ENCODE peak calls at places on chromosomes 4 and X, in nine cellular contexts. M is lower leg skin, N is psoas muscle, K is left ventricle myocardium inferior, S is upper lobe of left lung, C is tibial nerve, F is gastrocnemius medialis, Q is Calu3, A is astrocyte of the spinal cord. Y is an unnamed sample.

GRCh38 chr4:110632506-110633357 is 9.9 kb upstream of the PITX2 start:
- DNase-seq in M (no peak), N (no peak), K (no peak), S (peak; percentile 72), C (no peak), F (no peak), Q (no peak), A (no peak), Y (no peak)

GRCh38 chr4:183797445-183798248 is 107.5 kb upstream of the STOX2 start:
- DNase-seq in M (no peak), N (peak; percentile 60), K (peak; percentile 36), S (peak; percentile 92), C (no peak), F (no peak), Q (peak; percentile 60), A (peak; percentile 5), Y (no peak)

GRCh38 chrX:136259543-136259942 is 8.3 kb upstream of the MAP7D3 start:
- DNase-seq in M (no peak), N (no peak), K (no peak), S (no peak), C (no peak), F (no peak), Q (no peak), A (peak; percentile 57), Y (no peak)

GRCh38 chrX:10047631-10048030 is 80.5 kb downstream of the CLDN34 start:
- DNase-seq in M (no peak), N (no peak), K (no peak), S (no peak), C (no peak), F (no peak), Q (no peak), A (no peak), Y (no peak)

GRCh38 chrX:21926527-21927278 is 13.8 kb upstream of the SMS start:
- DNase-seq in M (no peak), N (no peak), K (no peak), S (no peak), C (no peak), F (no peak), Q (peak; percentile 22), A (peak; percentile 93), Y (no peak)

GRCh38 chr4:128711361-128711760 is 98.1 kb upstream of the JADE1 start:
- DNase-seq in M (no peak), N (no peak), K (no peak), S (no peak), C (no peak), F (no peak), Q (no peak), A (no peak), Y (no peak)

GRCh38 chr4:36771411-36772153 is 473.0 kb upstream of the NWD2 start:
- DNase-seq in M (no peak), N (no peak), K (no peak), S (no peak), C (no peak), F (no peak), Q (peak; percentile 7), A (no peak), Y (no peak)

GRCh38 chr4:66225539-66225938 is 555.2 kb upstream of the EPHA5 start:
- DNase-seq in M (no peak), N (no peak), K (no peak), S (no peak), C (no peak), F (no peak), Q (no peak), A (no peak), Y (no peak)

GRCh38 chrX:64439551-64439950 is 44.3 kb upstream of the MTMR8 start:
- DNase-seq in M (no peak), N (no peak), K (no peak), S (no peak), C (no peak), F (no peak), Q (no peak), A (no peak), Y (no peak)

GRCh38 chrX:24167719-24168472 is 18.4 kb downstream of the ZFX start:
- DNase-seq in M (no peak), N (no peak), K (no peak), S (no peak), C (no peak), F (no peak), Q (no peak), A (peak; percentile 24), Y (no peak)

GRCh38 chr4:158775091-158775651 is 6.3 kb downstream of the FNIP2 start:
- DNase-seq in M (peak; percentile 37), N (no peak), K (no peak), S (no peak), C (no peak), F (no peak), Q (no peak), A (peak; percentile 80), Y (no peak)

GRCh38 chrX:1673337-1673736 is 58.5 kb downstream of the ASMT start:
- DNase-seq in M (no peak), N (no peak), K (no peak), S (no peak), C (no peak), F (no peak), Q (peak; percentile 44), A (no peak), Y (no peak)

GRCh38 chr4:78244691-78245485 is 187.8 kb downstream of the FRAS1 start:
- DNase-seq in M (no peak), N (no peak), K (no peak), S (no peak), C (no peak), F (no peak), Q (no peak), A (no peak), Y (no peak)

GRCh38 chr4:77044458-77045124 is 31.2 kb downstream of the CCNI start:
- DNase-seq in M (no peak), N (no peak), K (no peak), S (no peak), C (no peak), F (no peak), Q (no peak), A (peak; percentile 83), Y (no peak)

GRCh38 chr4:55547461-55547770 is 707 bp upstream of the CLOCK start:
- DNase-seq in M (no peak), N (peak; percentile 64), K (peak; percentile 33), S (peak; percentile 29), C (no peak), F (peak; percentile 5), Q (no peak), A (peak; percentile 68), Y (no peak)

GRCh38 chrX:2503591-2504500 is 3.1 kb upstream of the DHRSX start:
- DNase-seq in M (no peak), N (no peak), K (no peak), S (peak; percentile 27), C (no peak), F (no peak), Q (no peak), A (no peak), Y (no peak)

GRCh38 chrX:51395807-51396728 is 63.4 kb downstream of the NUDT10 start:
- DNase-seq in M (no peak), N (no peak), K (no peak), S (peak; percentile 72), C (no peak), F (no peak), Q (no peak), A (no peak), Y (no peak)

GRCh38 chr4:112302320-112303274 is 5.4 kb downstream of the ALPK1 start:
- DNase-seq in M (no peak), N (no peak), K (no peak), S (no peak), C (no peak), F (no peak), Q (no peak), A (no peak), Y (no peak)

GRCh38 chr4:152342293-152342692 is 193.6 kb downstream of the FBXW7 start:
- DNase-seq in M (no peak), N (no peak), K (no peak), S (no peak), C (no peak), F (no peak), Q (no peak), A (peak; percentile 55), Y (no peak)

GRCh38 chrX:20455001-20455400 is 188.3 kb upstream of the RPS6KA3 start:
- DNase-seq in M (no peak), N (no peak), K (no peak), S (no peak), C (no peak), F (no peak), Q (no peak), A (no peak), Y (no peak)

DNA sequence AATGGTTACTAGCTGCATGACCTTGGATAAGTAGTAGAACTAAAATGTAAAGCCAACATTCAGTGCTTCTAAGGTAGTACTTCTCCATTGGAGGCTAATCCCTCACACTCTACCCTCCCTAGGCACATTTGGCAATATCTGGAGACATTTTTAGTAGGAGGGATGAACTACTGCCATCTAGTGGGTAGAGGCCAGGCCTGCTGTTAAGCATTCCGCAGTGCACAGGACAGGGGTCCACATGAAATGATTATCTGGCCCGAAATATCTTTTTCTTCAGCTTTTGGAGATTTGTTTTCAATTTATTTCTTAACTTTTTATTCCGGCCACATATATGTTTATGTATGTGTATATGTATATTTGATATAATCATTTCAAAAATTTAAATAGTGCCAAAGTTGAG is 36.0 kb upstream of the SPANXC start:
- DNase-seq in M (no peak), N (no peak), K (no peak), S (no peak), C (no peak), F (no peak), Q (peak; percentile 1), A (peak; percentile 7), Y (no peak)
- TF ChIP-seq CTCF in M (no peak), N (peak; percentile 28), K (peak; percentile 41), S (peak; percentile 34), C (no peak), F (no peak), Q (no peak), A (peak; percentile 63), Y (no peak)

GRCh38 chr4:97911236-97911906 is 231.9 kb downstream of the STPG2 start:
- DNase-seq in M (no peak), N (no peak), K (no peak), S (peak; percentile 5), C (no peak), F (no peak), Q (no peak), A (no peak), Y (no peak)

GRCh38 chr4:97912151-97912550 is 231.1 kb downstream of the STPG2 start:
- DNase-seq in M (no peak), N (no peak), K (no peak), S (no peak), C (no peak), F (no peak), Q (peak; percentile 2), A (no peak), Y (no peak)

GRCh38 chr4:97910005-97910404 is 233.3 kb downstream of the STPG2 start:
- DNase-seq in M (no peak), N (no peak), K (no peak), S (no peak), C (no peak), F (no peak), Q (no peak), A (no peak), Y (no peak)
- TF ChIP-seq CTCF in M (no peak), N (no peak), K (no peak), S (no peak), C (no peak), F (no peak), Q (no peak), A (no peak), Y (no peak)

GRCh38 chr4:26161030-26161824 is 159.6 kb upstream of the RBPJ start:
- DNase-seq in M (no peak), N (no peak), K (no peak), S (no peak), C (no peak), F (no peak), Q (peak; percentile 2), A (no peak), Y (no peak)
- TF ChIP-seq CTCF in M (no peak), N (no peak), K (no peak), S (no peak), C (no peak), F (no peak), Q (no peak), A (peak; percentile 15), Y (no peak)

GRCh38 chr4:136441629-136442282 is 1090.5 kb downstream of the PCDH18 start:
- DNase-seq in M (no peak), N (peak; percentile 33), K (no peak), S (peak; percentile 25), C (no peak), F (no peak), Q (no peak), A (no peak), Y (no peak)
- TF ChIP-seq CTCF in M (no peak), N (no peak), K (no peak), S (no peak), C (no peak), F (no peak), Q (no peak), A (no peak), Y (no peak)

Y was measured in omental fat pad.